ENCODE peak calls at places on chromosome 15, in four cellular contexts. K is GM12878, J is K562, Q is HepG2. Y is an unnamed sample.

GRCh38 chr15:38297623-38298388 is 45.2 kb downstream of the SPRED1 start:
- DNase-seq in J (no peak), Q (no peak), K (no peak), Y (no peak)

GRCh38 chr15:88303455-88303854 is 46.9 kb upstream of the NTRK3 start:
- DNase-seq in Q (no peak), K (no peak), J (no peak), Y (no peak)

GRCh38 chr15:77168616-77169015 is 97.7 kb upstream of the TSPAN3 start:
- DNase-seq in K (no peak), J (no peak), Q (no peak), Y (no peak)

GRCh38 chr15:84839714-84840113 is 22.6 kb downstream of the ALPK3 start:
- DNase-seq in Q (no peak), J (no peak), K (no peak), Y (no peak)

GRCh38 chr15:62983956-62984355 is 58.6 kb upstream of the TPM1 start:
- DNase-seq in K (no peak), Q (no peak), J (no peak), Y (no peak)

GRCh38 chr15:48176097-48176496 is 2.0 kb downstream of the MYEF2 start:
- DNase-seq in J (no peak), K (no peak), Q (no peak), Y (no peak)

GRCh38 chr15:80343610-80344009 is 60.6 kb upstream of the ARNT2 start:
- DNase-seq in J (no peak), K (no peak), Q (no peak), Y (no peak)

GRCh38 chr15:66838671-66839239 is 136.7 kb downstream of the SMAD6 start:
- DNase-seq in J (peak; percentile 61), Q (peak; percentile 33), K (no peak), Y (no peak)

GRCh38 chr15:63061971-63062370 is 19.4 kb downstream of the TPM1 start:
- DNase-seq in K (no peak), Q (no peak), J (no peak), Y (no peak)

GRCh38 chr15:45399381-45400212 is 21.3 kb upstream of the GATM start:
- DNase-seq in J (no peak), K (no peak), Q (peak; percentile 65), Y (no peak)

GRCh38 chr15:60565407-60565806 is 86.5 kb upstream of the ICE2 start:
- DNase-seq in K (no peak), Q (no peak), J (no peak), Y (no peak)

GRCh38 chr15:80878242-80878866 is 99.2 kb downstream of the CEMIP start:
- DNase-seq in K (no peak), Q (no peak), J (no peak), Y (no peak)

GRCh38 chr15:88258021-88258641 is 1.6 kb upstream of the NTRK3 start:
- DNase-seq in Q (peak; percentile 8), J (peak; percentile 44), K (no peak), Y (peak; percentile 79)

GRCh38 chr15:75073197-75073596 is 49.8 kb downstream of the PPCDC start:
- DNase-seq in J (no peak), Q (no peak), K (no peak), Y (no peak)

GRCh38 chr15:62270216-62270921 is 105.3 kb upstream of the C2CD4B start:
- DNase-seq in Q (no peak), K (no peak), J (no peak), Y (no peak)

GRCh38 chr15:74584204-74584603 is 31.4 kb upstream of the CLK3 start:
- DNase-seq in K (no peak), J (no peak), Q (no peak), Y (no peak)

GRCh38 chr15:67100808-67101581 is 35.6 kb downstream of the SMAD3 start:
- DNase-seq in K (peak; percentile 82), Q (no peak), J (no peak), Y (no peak)

GRCh38 chr15:73560501-73561117 is 72.6 kb downstream of the NPTN start:
- DNase-seq in K (peak; percentile 9), J (peak; percentile 24), Q (peak; percentile 61), Y (no peak)

GRCh38 chr15:45199136-45199810 is 11.5 kb upstream of the SHF start:
- DNase-seq in K (peak; percentile 34), J (no peak), Q (peak; percentile 15), Y (peak; percentile 29)

GRCh38 chr15:93862791-93863190 is 368.6 kb upstream of the MCTP2 start:
- DNase-seq in J (no peak), K (no peak), Q (no peak), Y (no peak)

GRCh38 chr15:24678485-24678884 is 2.9 kb downstream of the NPAP1 start:
- DNase-seq in Q (no peak), J (no peak), K (no peak), Y (no peak)

GRCh38 chr15:60933914-60934885 is 294.9 kb downstream of the RORA start:
- DNase-seq in K (no peak), Q (no peak), J (no peak), Y (no peak)

GRCh38 chr15:90268415-90268814 is 2.9 kb downstream of the NGRN start:
- DNase-seq in J (no peak), Q (no peak), K (no peak), Y (no peak)

GRCh38 chr15:67914537-67915373 is 74.9 kb upstream of the RNU6-1 start:
- DNase-seq in Q (peak; percentile 65), J (peak; percentile 44), K (no peak), Y (peak; percentile 46)

GRCh38 chr15:51223771-51224229 is 114.6 kb downstream of the CYP19A1 start:
- DNase-seq in K (no peak), J (no peak), Q (no peak), Y (no peak)

GRCh38 chr15:35771878-35772442 is 226.0 kb upstream of the DPH6 start:
- DNase-seq in K (no peak), J (no peak), Q (no peak), Y (no peak)

GRCh38 chr15:84929795-84930371 is 45.4 kb downstream of the SLC28A1 start:
- DNase-seq in K (no peak), J (peak; percentile 75), Q (peak; percentile 90), Y (no peak)

GRCh38 chr15:56040081-56041035 is 46.9 kb upstream of the NEDD4 start:
- DNase-seq in Q (peak; percentile 80), K (no peak), J (no peak), Y (no peak)

GRCh38 chr15:84955089-84955848 is 26.4 kb upstream of the PDE8A start:
- DNase-seq in Q (peak; percentile 71), K (no peak), J (peak; percentile 72), Y (peak; percentile 70)

GRCh38 chr15:71715914-71716313 is 94.4 kb upstream of the NR2E3 start:
- DNase-seq in J (no peak), Q (no peak), K (no peak), Y (no peak)

GRCh38 chr15:91555307-91555706 is 298.2 kb upstream of the SLCO3A1 start:
- DNase-seq in K (no peak), J (no peak), Q (no peak), Y (peak; percentile 30)
- TF ChIP-seq TCF7 in K (no peak), J (no peak), Q (no peak), Y (no peak)

GRCh38 chr15:99632521-99632920 is 66.7 kb downstream of the MEF2A start:
- DNase-seq in J (no peak), Q (no peak), K (no peak), Y (no peak)

GRCh38 chr15:99633655-99634054 is 67.9 kb downstream of the MEF2A start:
- DNase-seq in K (no peak), J (no peak), Q (no peak), Y (no peak)

GRCh38 chr15:99630607-99631131 is 64.9 kb downstream of the MEF2A start:
- DNase-seq in K (no peak), J (no peak), Q (no peak), Y (no peak)

GRCh38 chr15:99631256-99631655 is 65.5 kb downstream of the MEF2A start:
- DNase-seq in J (no peak), K (peak; percentile 74), Q (no peak), Y (no peak)

DNA sequence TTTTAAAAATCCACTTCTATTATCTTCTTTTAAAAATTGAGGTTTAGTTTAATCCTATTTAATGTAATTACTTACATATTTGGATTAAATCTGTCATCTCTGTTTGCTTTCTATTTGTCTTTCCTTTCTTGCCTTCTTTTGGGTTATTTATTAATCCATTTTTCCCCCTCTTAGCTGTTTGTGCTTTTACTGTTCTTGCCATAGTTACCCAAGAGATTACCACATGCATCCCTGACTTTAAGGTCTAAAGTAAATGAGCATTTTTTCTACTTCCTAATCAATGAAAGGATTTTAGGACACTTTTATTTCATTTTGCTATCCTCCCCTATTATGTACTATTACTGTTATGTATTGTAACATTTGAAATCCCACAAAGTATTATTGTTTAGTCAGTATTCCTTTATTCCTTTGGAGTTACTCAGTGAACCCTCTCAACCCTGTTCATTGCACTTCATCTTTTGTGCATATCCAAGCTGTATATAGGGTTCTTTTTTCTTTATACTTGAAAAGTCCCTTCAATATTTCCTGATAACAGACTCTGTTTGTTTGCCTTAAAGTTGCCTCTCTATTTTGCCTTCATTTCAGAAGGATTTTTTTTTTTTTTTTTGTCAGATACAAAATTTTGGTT is 62.7 kb downstream of the MEF2A start:
- DNase-seq in Q (peak; percentile 65), K (no peak), J (no peak), Y (no peak)
- TF ChIP-seq TCF7 in Q (no peak), K (no peak), J (no peak), Y (no peak)

GRCh38 chr15:39578851-39579486 is 1.9 kb upstream of the THBS1 start:
- DNase-seq in J (no peak), K (no peak), Q (no peak), Y (no peak)

GRCh38 chr15:39580630-39581500 is at the start of gene THBS1:
- DNase-seq in K (no peak), Q (peak; percentile 81), J (peak; percentile 60), Y (peak; percentile 96)

GRCh38 chr15:39581501-39582285 is 814 bp downstream of the THBS1 start:
- DNase-seq in J (no peak), K (no peak), Q (peak; percentile 78), Y (peak; percentile 68)

GRCh38 chr15:39579487-39580116 is 1.3 kb upstream of the THBS1 start:
- DNase-seq in K (no peak), Q (peak; percentile 88), J (no peak), Y (peak; percentile 85)

GRCh38 chr15:39580117-39580629 is 706 bp upstream of the THBS1 start:
- DNase-seq in Q (peak; percentile 81), K (no peak), J (peak; percentile 80), Y (peak; percentile 95)
- TF ChIP-seq TCF7 in Q (no peak), K (no peak), J (no peak), Y (no peak)

DNA sequence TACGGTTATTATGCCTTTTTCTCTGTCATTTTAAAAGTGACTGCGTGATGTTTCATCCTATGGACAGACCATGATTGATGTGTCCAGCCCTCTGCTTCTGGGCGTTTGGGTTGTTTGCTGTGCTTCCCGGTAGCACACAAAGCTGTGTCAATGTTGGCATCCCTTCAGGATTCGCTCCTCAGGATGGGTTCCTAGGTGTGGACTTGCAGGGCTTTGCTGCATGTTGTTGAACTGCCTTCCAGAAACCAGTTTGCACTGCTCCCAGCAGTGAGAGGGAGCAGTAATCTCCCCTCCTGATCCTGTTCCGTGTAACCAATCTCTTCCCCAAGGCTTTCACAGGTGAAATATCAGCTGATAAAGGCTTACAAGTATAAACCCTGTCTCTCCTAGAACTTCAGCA is 787 bp downstream of the TRPM1 start:
- DNase-seq in K (no peak), J (no peak), Q (no peak), Y (no peak)
- TF ChIP-seq TCF7 in K (no peak), J (no peak), Q (no peak), Y (no peak)

Y was measured in WTC11.